ENCODE peak calls at places on chromosome 20, in eight cellular contexts. K, L, X, G, Q, T, B and V are unnamed samples.

GRCh38 chr20:36613974-36614373 is 8.4 kb downstream of the RAB5IF start:
- DNase-seq in K (no peak), L (no peak), X (no peak), G (no peak), Q (peak), T (no peak), B (no peak), V (no peak)

GRCh38 chr20:51413753-51414323 is 128.7 kb downstream of the NFATC2 start:
- DNase-seq in K (no peak), L (no peak), X (no peak), G (no peak), Q (no peak), T (no peak), B (no peak), V (no peak)

GRCh38 chr20:45329497-45330319 is 18.5 kb downstream of the SDC4 start:
- DNase-seq in K (no peak), L (no peak), X (no peak), G (no peak), Q (peak), T (no peak), B (no peak), V (no peak)

GRCh38 chr20:61940976-61941720 is 124.5 kb downstream of the TAF4 start:
- DNase-seq in K (no peak), L (no peak), X (no peak), G (peak), Q (no peak), T (no peak), B (no peak), V (no peak)

GRCh38 chr20:39271205-39271604 is 309.1 kb downstream of the DHX35 start:
- DNase-seq in K (no peak), L (no peak), X (no peak), G (peak), Q (no peak), T (no peak), B (no peak), V (no peak)

GRCh38 chr20:53960586-53961386 is 109.6 kb downstream of the BCAS1 start:
- DNase-seq in K (no peak), L (no peak), X (peak), G (no peak), Q (no peak), T (no peak), B (no peak), V (no peak)

GRCh38 chr20:20317195-20318113 is 50.5 kb upstream of the INSM1 start:
- DNase-seq in K (no peak), L (no peak), X (no peak), G (no peak), Q (no peak), T (no peak), B (no peak), V (no peak)

GRCh38 chr20:51494241-51495110 is 48.0 kb downstream of the NFATC2 start:
- DNase-seq in K (peak), L (peak), X (no peak), G (no peak), Q (no peak), T (no peak), B (no peak), V (no peak)

GRCh38 chr20:23143098-23143497 is 57.0 kb upstream of the CD93 start:
- DNase-seq in K (peak), L (peak), X (peak), G (peak), Q (peak), T (no peak), B (peak), V (peak)

GRCh38 chr20:63056236-63057132 is 49.7 kb upstream of the BHLHE23 start:
- DNase-seq in K (peak), L (peak), X (no peak), G (peak), Q (peak), T (peak), B (no peak), V (no peak)

GRCh38 chr20:34512266-34512954 is 3.8 kb upstream of the DYNLRB1 start:
- DNase-seq in K (no peak), L (no peak), X (peak), G (no peak), Q (no peak), T (no peak), B (no peak), V (no peak)

GRCh38 chr20:32563311-32564272 is 21.5 kb downstream of the NOL4L start:
- DNase-seq in K (no peak), L (no peak), X (no peak), G (no peak), Q (no peak), T (no peak), B (no peak), V (no peak)

GRCh38 chr20:32004963-32005362 is 5.3 kb upstream of the CCM2L start:
- DNase-seq in K (no peak), L (no peak), X (peak), G (no peak), Q (no peak), T (no peak), B (no peak), V (no peak)

GRCh38 chr20:37521091-37521771 is at the start of gene NNAT:
- DNase-seq in K (no peak), L (no peak), X (no peak), G (no peak), Q (peak), T (no peak), B (no peak), V (no peak)

GRCh38 chr20:21240394-21240793 is 62.7 kb upstream of the XRN2 start:
- DNase-seq in K (no peak), L (no peak), X (no peak), G (no peak), Q (no peak), T (no peak), B (no peak), V (no peak)

GRCh38 chr20:53940883-53941546 is 129.4 kb downstream of the BCAS1 start:
- DNase-seq in K (no peak), L (no peak), X (peak), G (no peak), Q (no peak), T (no peak), B (peak), V (peak)

GRCh38 chr20:25125636-25126035 is 43.7 kb upstream of the VSX1 start:
- DNase-seq in K (no peak), L (no peak), X (no peak), G (no peak), Q (no peak), T (no peak), B (no peak), V (no peak)

GRCh38 chr20:47061549-47061948 is 166.9 kb downstream of the EYA2 start:
- DNase-seq in K (no peak), L (no peak), X (peak), G (no peak), Q (no peak), T (no peak), B (no peak), V (no peak)

GRCh38 chr20:41418739-41419293 is 52.2 kb upstream of the EMILIN3 start:
- DNase-seq in K (no peak), L (no peak), X (no peak), G (no peak), Q (no peak), T (no peak), B (no peak), V (no peak)

GRCh38 chr20:34150616-34151015 is 38.6 kb upstream of the EIF2S2 start:
- DNase-seq in K (no peak), L (no peak), X (no peak), G (no peak), Q (no peak), T (no peak), B (no peak), V (no peak)

GRCh38 chr20:7161690-7162089 is 394.2 kb downstream of the BMP2 start:
- DNase-seq in K (no peak), L (no peak), X (no peak), G (no peak), Q (no peak), T (no peak), B (peak), V (peak)

GRCh38 chr20:24531626-24532419 is 62.4 kb downstream of the SYNDIG1 start:
- DNase-seq in K (no peak), L (no peak), X (no peak), G (no peak), Q (no peak), T (no peak), B (no peak), V (no peak)

GRCh38 chr20:12564982-12565381 is 443.8 kb upstream of the SPTLC3 start:
- DNase-seq in K (no peak), L (no peak), X (no peak), G (no peak), Q (no peak), T (no peak), B (no peak), V (no peak)

GRCh38 chr20:20137851-20138250 is 85.5 kb downstream of the CFAP61 start:
- DNase-seq in K (no peak), L (no peak), X (no peak), G (no peak), Q (no peak), T (no peak), B (no peak), V (no peak)

GRCh38 chr20:25290646-25291431 is 43.0 kb downstream of the PYGB start:
- DNase-seq in K (no peak), L (no peak), X (no peak), G (peak), Q (no peak), T (no peak), B (no peak), V (no peak)

GRCh38 chr20:8875586-8875985 is 193.3 kb upstream of the PLCB4 start:
- DNase-seq in K (no peak), L (no peak), X (peak), G (no peak), Q (no peak), T (no peak), B (no peak), V (no peak)

GRCh38 chr20:23223908-23224307 is 126.7 kb upstream of the NXT1 start:
- DNase-seq in K (no peak), L (no peak), X (no peak), G (no peak), Q (no peak), T (no peak), B (no peak), V (no peak)

GRCh38 chr20:40959325-40960092 is 69.1 kb upstream of the TOP1 start:
- DNase-seq in K (no peak), L (no peak), X (no peak), G (no peak), Q (peak), T (no peak), B (no peak), V (no peak)

GRCh38 chr20:15236812-15237211 is 899.4 kb upstream of the FLRT3 start:
- DNase-seq in K (peak), L (peak), X (peak), G (no peak), Q (peak), T (no peak), B (peak), V (no peak)

GRCh38 chr20:25991051-25991755 is 294.6 kb upstream of the ZNF337 start:
- DNase-seq in K (no peak), L (no peak), X (no peak), G (no peak), Q (no peak), T (no peak), B (no peak), V (no peak)

GRCh38 chr20:37943501-37944455 is 40.9 kb downstream of the VSTM2L start:
- DNase-seq in K (no peak), L (no peak), X (no peak), G (no peak), Q (peak), T (no peak), B (no peak), V (no peak)

GRCh38 chr20:21615617-21616080 is 89.8 kb upstream of the PAX1 start:
- DNase-seq in K (peak), L (peak), X (peak), G (peak), Q (peak), T (peak), B (peak), V (peak)

GRCh38 chr20:39823239-39823638 is 861.1 kb downstream of the DHX35 start:
- DNase-seq in K (no peak), L (no peak), X (peak), G (no peak), Q (no peak), T (no peak), B (peak), V (peak)

GRCh38 chr20:19809487-19809886 is 51.4 kb downstream of the RIN2 start:
- DNase-seq in K (no peak), L (no peak), X (no peak), G (no peak), Q (no peak), T (no peak), B (no peak), V (no peak)

GRCh38 chr20:50813801-50814200 is 18.9 kb downstream of the BCAS4 start:
- DNase-seq in K (no peak), L (no peak), X (no peak), G (no peak), Q (no peak), T (no peak), B (no peak), V (no peak)

GRCh38 chr20:61169870-61170269 is 82.2 kb upstream of the CDH4 start:
- DNase-seq in K (no peak), L (no peak), X (no peak), G (no peak), Q (no peak), T (no peak), B (no peak), V (no peak)

GRCh38 chr20:13525225-13525940 is 113.3 kb downstream of the TASP1 start:
- DNase-seq in K (no peak), L (no peak), X (peak), G (no peak), Q (no peak), T (no peak), B (peak), V (peak)

GRCh38 chr20:31710423-31711250 is 12.0 kb downstream of the BCL2L1 start:
- DNase-seq in K (no peak), L (no peak), X (no peak), G (no peak), Q (peak), T (no peak), B (no peak), V (no peak)